ENCODE peak calls at places on chromosome 18, in eight cellular contexts. P, J, G, M, U, O, A and W are unnamed samples.

GRCh38 chr18:30177056-30177455 is 865.5 kb downstream of the DSC3 start:
- DNase-seq in J (no peak), G (no peak), M (no peak), A (peak; percentile 31), O (no peak), U (no peak), P (no peak), W (no peak)

GRCh38 chr18:35549515-35549914 is 32.0 kb upstream of the GALNT1 start:
- DNase-seq in J (no peak), P (no peak), U (no peak), G (no peak), M (no peak), O (no peak), A (no peak), W (no peak)

GRCh38 chr18:62187543-62188378 is 706 bp downstream of the RELCH start:
- DNase-seq in U (no peak), G (peak; percentile 3), A (peak; percentile 73), P (peak; percentile 41), M (no peak), O (peak; percentile 26), J (no peak), W (peak; percentile 53)

GRCh38 chr18:26342646-26343045 is 116.4 kb downstream of the TAF4B start:
- DNase-seq in U (no peak), G (no peak), M (no peak), P (no peak), J (no peak), O (no peak), A (no peak), W (no peak)

GRCh38 chr18:78717051-78717765 is 262.4 kb upstream of the SALL3 start:
- DNase-seq in M (no peak), P (no peak), J (no peak), O (no peak), A (no peak), G (no peak), U (no peak), W (no peak)

GRCh38 chr18:3619746-3620145 is 169.8 kb downstream of the TGIF1 start:
- DNase-seq in M (no peak), O (no peak), J (no peak), P (peak; percentile 3), G (no peak), U (no peak), A (no peak), W (no peak)

GRCh38 chr18:65567372-65567771 is 183.4 kb upstream of the CDH7 start:
- DNase-seq in O (no peak), U (no peak), P (no peak), J (no peak), M (no peak), A (no peak), G (peak; percentile 11), W (no peak)

GRCh38 chr18:79567481-79568147 is 112.0 kb upstream of the CTDP1 start:
- DNase-seq in O (no peak), J (no peak), G (no peak), U (no peak), M (no peak), A (peak; percentile 92), P (peak; percentile 81), W (peak; percentile 77)

GRCh38 chr18:66344227-66344626 is 259.7 kb downstream of the CDH19 start:
- DNase-seq in A (no peak), P (no peak), U (no peak), G (no peak), J (no peak), O (no peak), M (no peak), W (no peak)

GRCh38 chr18:22055466-22055865 is 113.9 kb upstream of the GATA6 start:
- DNase-seq in P (no peak), O (no peak), G (no peak), A (no peak), J (no peak), M (no peak), U (no peak), W (no peak)

GRCh38 chr18:76977681-76978234 is 154.8 kb downstream of the MBP start:
- DNase-seq in A (no peak), U (no peak), O (no peak), J (no peak), P (no peak), G (no peak), M (no peak), W (no peak)

GRCh38 chr18:53380063-53380639 is 844.3 kb downstream of the MBD2 start:
- DNase-seq in A (peak; percentile 7), J (no peak), M (peak; percentile 5), P (no peak), G (peak; percentile 28), U (no peak), O (no peak), W (no peak)

GRCh38 chr18:48100712-48101165 is 170.3 kb upstream of the SMAD2 start:
- DNase-seq in O (no peak), G (no peak), U (peak; percentile 42), J (no peak), A (no peak), P (peak; percentile 70), M (no peak), W (no peak)

GRCh38 chr18:68940039-68940438 is 142.2 kb downstream of the CCDC102B start:
- DNase-seq in O (no peak), G (no peak), A (peak; percentile 10), P (no peak), M (no peak), J (no peak), U (no peak), W (no peak)